ENCODE peak calls at places on chromosome 19, in five cellular contexts. S is A673, Q is omental fat pad, K is fibroblast of mammary gland, T is adrenal gland. G is an unnamed sample.

GRCh38 chr19:35462476-35462953 is 14.5 kb downstream of the FFAR2 start:
- DNase-seq in S (no peak), K (no peak), T (no peak), Q (no peak), G (no peak)

GRCh38 chr19:19487077-19488040 is 28.0 kb downstream of the TSSK6 start:
- DNase-seq in S (no peak), K (no peak), Q (no peak), T (no peak), G (no peak)

GRCh38 chr19:35960432-35960972 is 24.3 kb downstream of the LRFN3 start:
- DNase-seq in S (no peak), K (no peak), T (no peak), Q (no peak), G (no peak)

GRCh38 chr19:947707-948533 is 22.1 kb downstream of the ARID3A start:
- DNase-seq in T (peak), S (no peak), K (no peak), Q (no peak), G (no peak)

GRCh38 chr19:19628499-19629134 is 597 bp upstream of the LPAR2 start:
- DNase-seq in Q (no peak), K (peak), S (peak), T (peak), G (peak)

GRCh38 chr19:19081642-19082151 is 17.9 kb downstream of the SLC25A42 start:
- DNase-seq in K (peak), Q (no peak), S (no peak), T (peak), G (no peak)

GRCh38 chr19:6047741-6048231 is 62.5 kb downstream of the RFX2 start:
- DNase-seq in T (peak), S (peak), Q (no peak), K (peak), G (peak)

GRCh38 chr19:6062274-6062673 is 48.0 kb downstream of the RFX2 start:
- DNase-seq in T (peak), Q (peak), K (peak), S (no peak), G (no peak)

GRCh38 chr19:41688098-41688497 is at the start of gene CEACAM7:
- DNase-seq in S (no peak), K (no peak), Q (no peak), T (no peak), G (no peak)

GRCh38 chr19:34265221-34265650 is 10.9 kb downstream of the GARRE1 start:
- DNase-seq in Q (no peak), K (no peak), T (no peak), S (no peak), G (peak)

GRCh38 chr19:31278555-31279435 is 70.4 kb downstream of the TSHZ3 start:
- DNase-seq in Q (no peak), S (no peak), K (no peak), T (no peak), G (no peak)

GRCh38 chr19:42097461-42097860 is 21.5 kb downstream of the ZNF574 start:
- DNase-seq in T (no peak), S (no peak), K (no peak), Q (no peak), G (no peak)

GRCh38 chr19:8585894-8586750 is 8.9 kb upstream of the MYO1F start:
- DNase-seq in Q (peak), S (peak), T (peak), K (no peak), G (peak)

GRCh38 chr19:6233051-6233826 is 46.5 kb downstream of the MLLT1 start:
- DNase-seq in T (peak), K (peak), Q (no peak), S (no peak), G (peak)

GRCh38 chr19:1626417-1627010 is 21.3 kb upstream of the UQCR11 start:
- DNase-seq in K (peak), S (no peak), Q (no peak), T (no peak), G (no peak)

GRCh38 chr19:33624586-33625153 is 2.9 kb downstream of the CHST8 start:
- DNase-seq in T (no peak), S (no peak), Q (no peak), K (no peak), G (no peak)

GRCh38 chr19:16359074-16359473 is 34.4 kb downstream of the KLF2 start:
- DNase-seq in Q (no peak), T (no peak), S (no peak), K (no peak), G (no peak)

GRCh38 chr19:15448778-15449619 is 757 bp downstream of the WIZ start:
- DNase-seq in K (no peak), T (peak), S (no peak), Q (no peak), G (no peak)

GRCh38 chr19:5265260-5265659 is 75.4 kb downstream of the PTPRS start:
- DNase-seq in K (no peak), S (no peak), T (no peak), Q (no peak), G (no peak)

GRCh38 chr19:19342086-19343015 is 21.7 kb downstream of the MAU2 start:
- DNase-seq in T (peak), K (peak), Q (no peak), S (peak), G (peak)

GRCh38 chr19:1911995-1912394 is 6.8 kb downstream of the ADAT3 start:
- DNase-seq in K (no peak), T (no peak), Q (no peak), S (no peak), G (no peak)

GRCh38 chr19:29042450-29042849 is 170.5 kb downstream of the UQCRFS1 start:
- DNase-seq in Q (no peak), T (no peak), K (no peak), S (no peak), G (no peak)

GRCh38 chr19:23409392-23410048 is 14.2 kb upstream of the ZNF91 start:
- DNase-seq in T (no peak), K (no peak), Q (no peak), S (no peak), G (no peak)

GRCh38 chr19:18274303-18274775 is at the start of gene IQCN:
- DNase-seq in K (no peak), Q (no peak), T (peak), S (no peak), G (peak)

GRCh38 chr19:35859414-35859813 is 2.7 kb downstream of the KIRREL2 start:
- DNase-seq in K (no peak), S (no peak), Q (no peak), T (no peak), G (no peak)

GRCh38 chr19:1315470-1316166 is 29.9 kb downstream of the EFNA2 start:
- DNase-seq in K (peak), T (peak), Q (no peak), S (peak), G (peak)

GRCh38 chr19:34217952-34218817 is 36.2 kb upstream of the GARRE1 start:
- DNase-seq in T (no peak), K (peak), S (peak), Q (no peak), G (peak)

GRCh38 chr19:5090780-5091575 is 122.1 kb downstream of the KDM4B start:
- DNase-seq in T (peak), Q (no peak), K (peak), S (peak), G (no peak)

GRCh38 chr19:6802336-6803035 is 30.0 kb downstream of the VAV1 start:
- DNase-seq in Q (no peak), S (peak), T (peak), K (no peak), G (peak)

GRCh38 chr19:39168258-39169142 is 28.3 kb upstream of the NCCRP1 start:
- DNase-seq in S (no peak), Q (no peak), K (no peak), T (no peak), G (no peak)
- TF ChIP-seq CTCF in S (no peak), Q (no peak), K (no peak), T (no peak), G (no peak)

DNA sequence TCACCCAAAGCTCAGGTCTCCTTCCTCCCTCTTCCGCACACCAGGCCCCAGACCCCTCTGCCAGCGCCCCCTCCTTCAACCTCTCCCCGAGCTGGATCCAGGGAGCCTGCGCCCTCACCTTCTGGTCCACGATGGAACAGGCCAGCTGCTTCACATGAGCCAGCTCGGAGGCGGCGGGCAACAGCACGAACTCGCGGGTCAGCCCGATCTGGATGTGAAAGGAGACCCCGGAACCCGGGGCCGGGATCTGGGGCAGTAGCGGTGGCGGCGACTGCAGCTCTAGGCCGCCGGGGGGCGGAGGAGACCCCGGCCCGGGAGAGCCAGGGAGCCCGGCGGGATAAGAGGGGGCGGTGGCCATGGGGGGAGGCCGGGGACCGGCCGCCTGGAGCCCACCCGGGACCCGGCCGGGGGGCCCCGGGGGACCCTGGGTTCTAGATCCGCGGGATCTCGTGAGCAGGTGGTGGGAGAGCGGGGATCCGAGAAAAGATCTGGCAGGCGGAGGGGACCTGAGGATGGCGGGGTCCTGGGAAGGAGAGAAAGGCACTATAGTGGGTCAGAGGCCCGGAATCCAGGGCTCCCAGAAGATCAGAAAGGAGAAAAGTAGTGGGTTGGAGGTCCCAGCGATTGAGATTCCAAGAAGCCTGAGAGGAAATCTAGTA is 772 bp downstream of the PRKD2 start:
- DNase-seq in S (no peak), K (no peak), T (no peak), Q (no peak), G (peak)
- TF ChIP-seq CTCF in S (no peak), K (no peak), T (no peak), Q (no peak), G (no peak)

GRCh38 chr19:3039125-3039524 is 10.0 kb upstream of the TLE2 start:
- DNase-seq in K (no peak), Q (no peak), T (no peak), S (no peak), G (no peak)

GRCh38 chr19:3041756-3042517 is 12.9 kb upstream of the TLE2 start:
- DNase-seq in T (no peak), Q (no peak), S (peak), K (no peak), G (no peak)

GRCh38 chr19:3041302-3041701 is 12.2 kb upstream of the TLE2 start:
- DNase-seq in T (no peak), S (no peak), K (no peak), Q (no peak), G (no peak)

GRCh38 chr19:3038214-3038613 is 9.1 kb upstream of the TLE2 start:
- DNase-seq in K (no peak), Q (no peak), T (no peak), S (no peak), G (no peak)

GRCh38 chr19:3039641-3040077 is 10.6 kb upstream of the TLE2 start:
- DNase-seq in K (no peak), S (no peak), T (peak), Q (no peak), G (no peak)
- TF ChIP-seq CTCF in K (no peak), S (no peak), T (peak), Q (no peak), G (no peak)

GRCh38 chr19:53507523-53508442 is 30.2 kb upstream of the ZNF331 start:
- DNase-seq in T (no peak), Q (no peak), K (no peak), S (no peak), G (no peak)

GRCh38 chr19:53511357-53511756 is 26.6 kb upstream of the ZNF331 start:
- DNase-seq in T (no peak), K (no peak), S (no peak), Q (no peak), G (no peak)

GRCh38 chr19:53509443-53509842 is 28.5 kb upstream of the ZNF331 start:
- DNase-seq in Q (no peak), K (no peak), S (no peak), T (no peak), G (no peak)

GRCh38 chr19:53509845-53510244 is 28.1 kb upstream of the ZNF331 start:
- DNase-seq in T (no peak), K (no peak), S (no peak), Q (no peak), G (no peak)

GRCh38 chr19:53511933-53512374 is 26.0 kb upstream of the ZNF331 start:
- DNase-seq in Q (peak), T (peak), K (peak), S (peak), G (peak)
- TF ChIP-seq CTCF in Q (no peak), T (peak), K (peak), S (peak), G (peak)

DNA sequence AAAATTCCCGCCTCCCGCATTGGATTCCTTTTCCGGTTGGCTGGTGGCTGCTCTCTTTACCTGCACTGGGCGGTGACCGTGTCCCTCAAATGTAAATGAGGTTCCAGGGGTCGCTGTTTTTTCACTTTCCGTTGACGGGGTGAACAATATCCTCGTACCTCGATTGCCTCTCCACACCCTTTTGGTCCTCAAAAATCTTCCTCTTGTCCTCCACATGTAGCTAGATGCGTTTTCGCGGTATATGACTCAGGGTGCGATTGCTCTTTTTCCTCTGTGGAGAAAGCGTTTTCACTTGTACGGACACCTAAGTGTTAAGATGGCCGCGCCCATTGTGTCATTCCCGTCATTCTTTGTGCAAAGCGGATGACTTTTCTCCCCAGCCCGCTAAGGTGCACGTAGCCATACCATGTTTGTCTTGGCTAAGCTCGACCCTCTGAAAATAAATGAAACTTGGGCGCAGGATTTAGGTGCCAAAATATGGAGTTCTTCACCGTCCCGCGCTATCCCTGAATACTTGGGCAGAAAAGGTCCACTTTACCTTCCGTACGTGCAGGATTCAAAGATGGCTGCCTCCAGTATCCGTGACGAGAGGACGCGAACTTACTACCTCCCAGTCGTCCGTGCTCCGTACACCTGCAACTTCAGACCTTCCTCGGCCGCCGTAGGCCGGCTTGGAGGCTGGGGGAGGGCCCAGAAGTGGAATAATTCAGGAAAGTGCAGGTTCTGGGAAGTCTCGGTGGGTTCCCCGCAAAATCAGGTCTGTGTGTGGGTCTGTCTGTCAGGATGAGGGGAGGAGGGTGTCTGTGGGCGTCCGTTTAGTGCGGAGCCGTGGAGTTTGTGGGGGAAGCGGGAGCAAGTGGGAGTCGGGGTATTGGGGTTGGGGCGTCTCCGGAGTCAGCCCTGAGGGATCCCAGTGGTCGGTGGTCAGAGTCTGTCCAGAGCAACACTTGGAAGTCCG is at the start of gene ZNF613:
- DNase-seq in K (peak), S (peak), Q (peak), T (peak), G (peak)
- TF ChIP-seq CTCF in K (peak), S (peak), Q (no peak), T (peak), G (no peak)

GRCh38 chr19:13718733-13719132 is 45.6 kb upstream of the MRI1 start:
- DNase-seq in S (peak), Q (no peak), K (peak), T (no peak), G (peak)
- TF ChIP-seq CTCF in S (peak), Q (no peak), K (no peak), T (peak), G (peak)

GRCh38 chr19:40529093-40529954 is 47.3 kb upstream of the SHKBP1 start:
- DNase-seq in K (peak), Q (peak), S (peak), T (peak), G (peak)

GRCh38 chr19:40528533-40529092 is 48.1 kb upstream of the SHKBP1 start:
- DNase-seq in T (no peak), S (no peak), Q (no peak), K (no peak), G (no peak)

GRCh38 chr19:40533508-40533907 is 43.2 kb upstream of the SHKBP1 start:
- DNase-seq in K (peak), Q (no peak), S (no peak), T (no peak), G (no peak)

GRCh38 chr19:40528078-40528477 is 48.6 kb upstream of the SHKBP1 start:
- DNase-seq in T (no peak), K (no peak), Q (no peak), S (no peak), G (no peak)

DNA sequence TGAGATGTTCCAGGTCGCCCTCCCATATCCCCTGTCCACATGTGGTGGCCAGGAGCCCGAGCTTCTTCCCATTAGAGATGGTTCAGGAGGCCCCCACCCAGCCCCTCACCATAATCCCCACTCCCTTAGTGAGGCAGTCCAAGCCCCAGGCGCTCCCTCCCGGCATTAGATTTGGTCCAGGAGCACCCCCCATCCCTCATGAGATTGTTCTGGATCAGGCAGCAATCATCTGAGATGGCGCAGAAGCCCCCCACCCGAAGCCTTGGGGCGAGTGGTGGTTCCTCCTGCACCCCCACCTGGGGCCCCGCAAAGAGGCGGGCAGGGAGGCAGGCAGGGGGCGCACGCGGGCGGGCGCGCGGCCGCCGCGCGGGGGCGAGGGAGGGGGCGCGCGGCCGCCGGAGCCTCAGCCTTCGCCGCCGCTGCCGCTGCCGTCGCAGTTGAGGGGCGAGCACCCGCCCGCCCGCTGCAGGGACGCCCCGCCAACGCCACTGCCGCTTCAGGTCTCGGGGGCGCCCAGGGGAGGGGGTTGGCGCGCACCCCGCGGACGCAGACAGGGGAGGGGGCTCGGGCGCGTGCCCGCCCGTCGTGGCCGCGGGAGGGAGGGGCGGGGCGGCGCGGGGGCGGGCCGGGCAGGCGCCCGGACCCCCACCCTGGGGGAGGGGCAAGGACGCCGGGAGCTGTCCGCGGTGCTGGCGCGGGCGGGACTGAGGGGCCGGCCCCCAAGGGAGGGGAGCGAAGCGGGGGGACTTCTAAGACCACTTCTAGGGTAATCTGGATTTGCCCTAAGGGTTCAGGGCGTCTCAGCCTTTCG is 46.4 kb upstream of the SHKBP1 start:
- DNase-seq in T (peak), K (no peak), S (peak), Q (no peak), G (no peak)
- TF ChIP-seq CTCF in T (no peak), K (no peak), S (peak), Q (no peak), G (no peak)